ENCODE peak calls at places on chromosomes 5 and 9, in four cellular contexts. Q, E, C and I are unnamed samples.

GRCh38 chr9:136551401-136552116 is 5.7 kb upstream of the NOTCH1 start:
- DNase-seq in Q (no peak), E (no peak), C (peak; percentile 66), I (no peak)

GRCh38 chr9:130713286-130713975 is 19.9 kb downstream of the EXOSC2 start:
- DNase-seq in Q (no peak), E (no peak), C (peak; percentile 33), I (no peak)

GRCh38 chr5:133846478-133847226 is 121.8 kb downstream of the C5orf15 start:
- DNase-seq in Q (no peak), E (no peak), C (no peak), I (no peak)

GRCh38 chr9:129497064-129497836 is 123.7 kb downstream of the C9orf50 start:
- DNase-seq in Q (no peak), E (peak; percentile 69), C (peak; percentile 43), I (no peak)

GRCh38 chr5:163758283-163758711 is 252.9 kb downstream of the MAT2B start:
- DNase-seq in Q (no peak), E (no peak), C (peak; percentile 44), I (no peak)

GRCh38 chr5:57832873-57833272 is 350.3 kb upstream of the ACTBL2 start:
- DNase-seq in Q (no peak), E (no peak), C (peak; percentile 40), I (no peak)

GRCh38 chr9:126822278-126822677 is 17.4 kb downstream of the ZBTB43 start:
- DNase-seq in Q (no peak), E (no peak), C (no peak), I (no peak)

GRCh38 chr9:99114846-99115500 is 10.1 kb downstream of the TGFBR1 start:
- DNase-seq in Q (no peak), E (no peak), C (peak; percentile 48), I (no peak)

GRCh38 chr5:119339965-119340364 is 15.9 kb upstream of the TNFAIP8 start:
- DNase-seq in Q (no peak), E (no peak), C (no peak), I (no peak)

GRCh38 chr5:132483661-132484385 is 6.8 kb downstream of the IRF1 start:
- DNase-seq in Q (peak; percentile 37), E (no peak), C (no peak), I (no peak)

GRCh38 chr5:27947088-27947487 is 908.7 kb upstream of the CDH9 start:
- DNase-seq in Q (no peak), E (no peak), C (peak; percentile 13), I (no peak)

GRCh38 chr5:108487951-108488350 is 106.1 kb upstream of the FBXL17 start:
- DNase-seq in Q (no peak), E (no peak), C (no peak), I (no peak)

GRCh38 chr9:123438321-123438720 is 82.3 kb downstream of the CRB2 start:
- DNase-seq in Q (no peak), E (peak; percentile 16), C (peak; percentile 67), I (no peak)

GRCh38 chr5:16713386-16713928 is 96.7 kb upstream of the RETREG1 start:
- DNase-seq in Q (no peak), E (no peak), C (peak; percentile 69), I (no peak)

GRCh38 chr9:136216541-136217240 is 11.8 kb upstream of the LHX3 start:
- DNase-seq in Q (no peak), E (no peak), C (no peak), I (no peak)

GRCh38 chr5:133773247-133774202 is 161.2 kb upstream of the FSTL4 start:
- DNase-seq in Q (no peak), E (no peak), C (no peak), I (no peak)

GRCh38 chr5:77312411-77312810 is 101.9 kb downstream of the PDE8B start:
- DNase-seq in Q (no peak), E (no peak), C (peak; percentile 18), I (no peak)

GRCh38 chr9:92749934-92750315 is 14.7 kb downstream of the BICD2 start:
- DNase-seq in Q (no peak), E (no peak), C (peak; percentile 26), I (no peak)

GRCh38 chr5:58262226-58262625 is 197.7 kb downstream of the PLK2 start:
- DNase-seq in Q (no peak), E (no peak), C (peak; percentile 61), I (no peak)

GRCh38 chr5:122421379-122422081 is 109.5 kb downstream of the SNCAIP start:
- DNase-seq in Q (no peak), E (no peak), C (no peak), I (no peak)

GRCh38 chr5:432928-433791 is 9.8 kb upstream of the EXOC3 start:
- DNase-seq in Q (peak; percentile 43), E (peak; percentile 36), C (no peak), I (no peak)

GRCh38 chr5:180803181-180804128 is 849 bp upstream of the MGAT1 start:
- DNase-seq in Q (peak; percentile 71), E (peak; percentile 67), C (no peak), I (no peak)

GRCh38 chr9:32427111-32427873 is 42.8 kb downstream of the ACO1 start:
- DNase-seq in Q (peak; percentile 56), E (no peak), C (peak; percentile 33), I (no peak)

GRCh38 chr9:112569186-112569585 is 82.6 kb downstream of the KIAA1958 start:
- DNase-seq in Q (no peak), E (no peak), C (peak; percentile 97), I (peak; percentile 32)

GRCh38 chr5:5044240-5044840 is 95.8 kb upstream of the ADAMTS16 start:
- DNase-seq in Q (no peak), E (no peak), C (peak; percentile 15), I (no peak)

GRCh38 chr5:81140942-81141341 is 92.2 kb upstream of the CKMT2 start:
- DNase-seq in Q (no peak), E (no peak), C (peak; percentile 72), I (peak; percentile 32)

GRCh38 chr5:172838151-172838875 is 4.3 kb downstream of the ERGIC1 start:
- DNase-seq in Q (no peak), E (no peak), C (no peak), I (no peak)

GRCh38 chr5:172841258-172841657 is 7.2 kb downstream of the ERGIC1 start:
- DNase-seq in Q (no peak), E (no peak), C (no peak), I (no peak)

GRCh38 chr5:172840077-172840777 is 6.2 kb downstream of the ERGIC1 start:
- DNase-seq in Q (peak; percentile 10), E (no peak), C (no peak), I (no peak)

GRCh38 chr5:172839669-172840068 is 5.6 kb downstream of the ERGIC1 start:
- DNase-seq in Q (no peak), E (no peak), C (no peak), I (no peak)

GRCh38 chr5:172840778-172841154 is 6.7 kb downstream of the ERGIC1 start:
- DNase-seq in Q (no peak), E (no peak), C (no peak), I (no peak)
- H3K27ac ChIP-seq in Q (no peak overlapping the region), E (peak overlapping the region; percentile 10), C (no peak overlapping the region), I (peak overlapping the region; percentile 31)

GRCh38 chr9:133275105-133276000 is at the start of gene ABO:
- DNase-seq in Q (peak; percentile 79), E (peak; percentile 74), C (no peak), I (no peak)
- TF ChIP-seq CTCF in Q (no peak), E (no peak), C (no peak), I (no peak)

GRCh38 chr9:77783518-77783917 is 135.4 kb upstream of the GNA14 start:
- DNase-seq in Q (no peak), E (no peak), C (no peak), I (no peak)

DNA sequence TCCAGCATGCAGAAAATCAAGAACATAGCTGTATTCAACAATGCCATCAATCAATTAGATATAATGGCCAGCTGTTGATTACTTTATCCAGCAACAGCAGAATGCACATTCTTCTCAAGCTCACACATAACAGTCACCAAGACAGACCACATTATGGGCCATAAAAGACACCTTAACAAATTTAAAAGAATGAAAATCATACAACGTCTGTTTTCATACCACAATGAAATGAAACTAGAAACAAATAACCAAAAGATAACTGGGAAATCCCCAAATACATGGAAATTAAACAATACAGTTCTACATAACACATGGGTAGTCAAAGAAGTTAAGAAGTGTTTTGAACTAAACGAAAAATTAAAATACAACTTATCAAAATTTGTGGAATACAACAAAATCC is 130.9 kb upstream of the GNA14 start:
- DNase-seq in Q (no peak), E (no peak), C (no peak), I (no peak)
- H3K4me3 ChIP-seq in Q (no peak overlapping the region), E (no peak overlapping the region), C (no peak overlapping the region), I (no peak overlapping the region)

GRCh38 chr5:127886141-127886540 is 182.9 kb downstream of the CCDC192 start:
- DNase-seq in Q (no peak), E (no peak), C (no peak), I (no peak)
- H3K27ac ChIP-seq in Q (no peak overlapping the region), E (no peak overlapping the region), C (no peak overlapping the region), I (no peak overlapping the region)

DNA sequence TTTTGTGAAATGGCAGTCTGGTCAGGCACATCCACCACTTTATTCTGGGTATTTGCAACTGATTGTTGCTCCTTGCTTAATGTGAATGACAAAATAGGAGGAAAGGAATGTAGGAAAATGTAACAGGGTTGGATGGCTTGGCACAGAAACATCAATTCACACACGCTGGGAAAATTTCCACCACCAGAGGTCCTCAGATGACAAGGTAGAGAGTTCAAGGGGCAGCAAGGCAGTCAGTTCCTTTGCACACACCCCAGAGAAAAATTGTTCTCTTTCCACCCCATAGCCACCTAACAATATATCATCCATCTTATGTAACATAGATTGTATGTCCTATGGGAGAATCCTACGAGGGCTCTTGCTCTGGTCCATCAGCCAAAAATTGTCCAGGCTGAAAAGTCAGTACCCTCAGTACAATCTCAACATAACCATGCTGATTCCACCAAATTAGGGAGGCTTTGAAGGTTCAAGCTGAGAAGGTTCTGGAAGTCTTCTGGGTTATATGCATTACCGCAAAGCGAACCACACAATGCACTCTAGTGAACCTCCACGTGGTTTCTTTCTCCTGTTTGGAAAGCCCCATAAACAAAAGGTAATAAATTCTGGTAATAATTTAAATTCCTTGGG is 42.1 kb upstream of the AGXT2 start:
- DNase-seq in Q (no peak), E (no peak), C (peak; percentile 48), I (peak; percentile 8)
- TF ChIP-seq CTCF in Q (peak; percentile 65), E (no peak), C (peak; percentile 96), I (peak; percentile 82)

GRCh38 chr9:86983260-86984255 is 36.3 kb upstream of the GAS1 start:
- DNase-seq in Q (no peak), E (no peak), C (peak; percentile 83), I (peak; percentile 88)
- H3K4me3 ChIP-seq in Q (no peak overlapping the region), E (no peak overlapping the region), C (no peak overlapping the region), I (peak overlapping the region; percentile 36)

DNA sequence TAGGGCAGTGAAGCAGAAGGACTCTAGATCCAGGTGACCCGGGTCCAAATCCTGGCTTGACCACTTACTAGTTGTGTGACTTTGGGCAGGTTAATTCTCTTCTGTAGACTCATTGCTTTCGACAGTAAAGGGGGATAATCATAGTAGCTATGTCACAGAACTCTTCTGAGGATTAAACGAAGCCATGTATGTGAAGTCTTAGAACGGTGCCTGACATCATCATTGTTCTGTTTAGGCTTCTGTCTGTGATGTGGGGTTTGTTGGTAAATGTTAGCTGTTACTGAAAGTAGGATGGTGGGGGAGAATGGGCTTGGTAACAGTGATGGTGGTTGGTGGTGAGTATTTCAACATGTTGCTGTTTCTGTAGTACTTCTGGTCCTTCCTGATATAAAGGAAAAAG is 73.7 kb downstream of the MAP1B start:
- DNase-seq in Q (no peak), E (no peak), C (no peak), I (no peak)
- H3K27ac ChIP-seq in Q (no peak overlapping the region), E (no peak overlapping the region), C (no peak overlapping the region), I (no peak overlapping the region)